ENCODE peak calls at places on chromosome 9, in seven cellular contexts. O is heart left ventricle, W is adrenal gland, U is IMR-90, F is suprapubic skin, R is testis, L is stomach. D is an unnamed sample. For H3K36me3 and H3K9me3, the result is how much of the 10 kb centered on the place peaks cover.

GRCh38 chr9:93008457-93008856 is 50.0 kb upstream of the SUSD3 start:
- DNase-seq in O (no peak), W (no peak), U (no peak), F (no peak), R (no peak), L (no peak), D (no peak)

GRCh38 chr9:16809912-16810610 is 60.4 kb downstream of the BNC2 start:
- DNase-seq in O (no peak), W (no peak), U (no peak), F (no peak), R (no peak), L (no peak), D (no peak)

GRCh38 chr9:88578486-88579362 is 43.7 kb downstream of the NXNL2 start:
- DNase-seq in O (peak), W (peak), U (peak), F (peak), R (peak), L (peak), D (peak)

GRCh38 chr9:91419222-91420191 is 4.1 kb downstream of the NFIL3 start:
- DNase-seq in O (peak), W (peak), U (peak), F (no peak), R (peak), L (peak), D (no peak)

GRCh38 chr9:92295827-92296258 is 2.3 kb upstream of the IARS1 start:
- DNase-seq in O (no peak), W (no peak), U (no peak), F (no peak), R (no peak), L (no peak), D (no peak)

GRCh38 chr9:94692601-94693000 is 33.9 kb upstream of the AOPEP start:
- DNase-seq in O (no peak), W (no peak), U (no peak), F (no peak), R (no peak), L (no peak), D (no peak)

GRCh38 chr9:79257671-79258410 is 313.9 kb upstream of the TLE4 start:
- DNase-seq in O (no peak), W (no peak), U (no peak), F (no peak), R (no peak), L (no peak), D (no peak)

GRCh38 chr9:22157271-22157670 is 148.2 kb upstream of the CDKN2B start:
- DNase-seq in O (no peak), W (no peak), U (peak), F (no peak), R (no peak), L (no peak), D (no peak)

GRCh38 chr9:72384710-72385475 is 19.9 kb upstream of the ZFAND5 start:
- DNase-seq in O (no peak), W (no peak), U (peak), F (no peak), R (no peak), L (no peak), D (no peak)

GRCh38 chr9:96441798-96442445 is 8.0 kb upstream of the HABP4 start:
- DNase-seq in O (no peak), W (no peak), U (peak), F (no peak), R (no peak), L (no peak), D (no peak)

GRCh38 chr9:37551468-37551867 is 24.7 kb downstream of the FBXO10 start:
- DNase-seq in O (no peak), W (peak), U (no peak), F (no peak), R (no peak), L (no peak), D (no peak)

GRCh38 chr9:2502760-2503159 is 118.8 kb upstream of the VLDLR start:
- DNase-seq in O (no peak), W (no peak), U (peak), F (no peak), R (no peak), L (no peak), D (no peak)

GRCh38 chr9:77820293-77820954 is 172.3 kb upstream of the GNA14 start:
- DNase-seq in O (no peak), W (peak), U (peak), F (no peak), R (no peak), L (no peak), D (no peak)

GRCh38 chr9:30522486-30522885 is 1862.0 kb upstream of the ACO1 start:
- DNase-seq in O (no peak), W (no peak), U (no peak), F (no peak), R (no peak), L (no peak), D (no peak)

GRCh38 chr9:76654575-76654974 is 109.7 kb upstream of the PCA3 start:
- DNase-seq in O (no peak), W (no peak), U (peak), F (no peak), R (no peak), L (no peak), D (no peak)

GRCh38 chr9:102550266-102550665 is 444.9 kb upstream of the CYLC2 start:
- DNase-seq in O (no peak), W (no peak), U (no peak), F (no peak), R (no peak), L (no peak), D (no peak)

GRCh38 chr9:13613296-13613695 is 333.8 kb upstream of the MPDZ start:
- DNase-seq in O (no peak), W (no peak), U (no peak), F (no peak), R (no peak), L (no peak), D (no peak)

GRCh38 chr9:21031091-21031817 is at the start of gene HACD4:
- DNase-seq in O (peak), W (peak), U (peak), F (peak), R (peak), L (peak), D (peak)

GRCh38 chr9:112663681-112664080 is 54.2 kb downstream of the INIP start:
- DNase-seq in O (no peak), W (no peak), U (no peak), F (no peak), R (no peak), L (no peak), D (no peak)

GRCh38 chr9:70504814-70505213 is 90.4 kb upstream of the KLF9 start:
- DNase-seq in O (no peak), W (no peak), U (no peak), F (no peak), R (no peak), L (no peak), D (no peak)

GRCh38 chr9:98767915-98768314 is 28.4 kb downstream of the ANKS6 start:
- DNase-seq in O (no peak), W (no peak), U (no peak), F (no peak), R (no peak), L (no peak), D (no peak)
- H3K36me3 ChIP-seq in O (under half), W (under half), U (under half), F (half or more), R (under half), L (half or more), D (half or more)

GRCh38 chr9:133118179-133118520 is 2.9 kb downstream of the RALGDS start:
- DNase-seq in O (no peak), W (no peak), U (no peak), F (no peak), R (no peak), L (no peak), D (peak)

GRCh38 chr9:133119039-133119438 is 2.0 kb downstream of the RALGDS start:
- DNase-seq in O (no peak), W (peak), U (no peak), F (no peak), R (no peak), L (no peak), D (no peak)

GRCh38 chr9:133120343-133121199 is 469 bp downstream of the RALGDS start:
- DNase-seq in O (no peak), W (no peak), U (no peak), F (no peak), R (no peak), L (no peak), D (peak)

GRCh38 chr9:133118568-133118967 is 2.5 kb downstream of the RALGDS start:
- DNase-seq in O (no peak), W (no peak), U (no peak), F (no peak), R (no peak), L (no peak), D (no peak)

GRCh38 chr9:133119461-133120342 is 1.3 kb downstream of the RALGDS start:
- DNase-seq in O (no peak), W (no peak), U (peak), F (no peak), R (no peak), L (no peak), D (no peak)
- TF ChIP-seq POLR2A in O (peak), W (no peak), U (no peak), F (no peak), R (no peak), L (no peak), D (no peak)

GRCh38 chr9:124398191-124398590 is 17.1 kb downstream of the PSMB7 start:
- DNase-seq in O (no peak), W (no peak), U (no peak), F (no peak), R (no peak), L (no peak), D (no peak)
- H3K9me3 ChIP-seq in O (under half), W (under half), U (under half), F (under half), R (under half), L (under half), D (under half)

GRCh38 chr9:33465596-33466564 is 7.8 kb downstream of the NOL6 start:
- DNase-seq in O (no peak), W (no peak), U (no peak), F (no peak), R (no peak), L (no peak), D (peak)
- H3K36me3 ChIP-seq in O (under half), W (half or more), U (half or more), F (half or more), R (under half), L (half or more), D (half or more)

DNA sequence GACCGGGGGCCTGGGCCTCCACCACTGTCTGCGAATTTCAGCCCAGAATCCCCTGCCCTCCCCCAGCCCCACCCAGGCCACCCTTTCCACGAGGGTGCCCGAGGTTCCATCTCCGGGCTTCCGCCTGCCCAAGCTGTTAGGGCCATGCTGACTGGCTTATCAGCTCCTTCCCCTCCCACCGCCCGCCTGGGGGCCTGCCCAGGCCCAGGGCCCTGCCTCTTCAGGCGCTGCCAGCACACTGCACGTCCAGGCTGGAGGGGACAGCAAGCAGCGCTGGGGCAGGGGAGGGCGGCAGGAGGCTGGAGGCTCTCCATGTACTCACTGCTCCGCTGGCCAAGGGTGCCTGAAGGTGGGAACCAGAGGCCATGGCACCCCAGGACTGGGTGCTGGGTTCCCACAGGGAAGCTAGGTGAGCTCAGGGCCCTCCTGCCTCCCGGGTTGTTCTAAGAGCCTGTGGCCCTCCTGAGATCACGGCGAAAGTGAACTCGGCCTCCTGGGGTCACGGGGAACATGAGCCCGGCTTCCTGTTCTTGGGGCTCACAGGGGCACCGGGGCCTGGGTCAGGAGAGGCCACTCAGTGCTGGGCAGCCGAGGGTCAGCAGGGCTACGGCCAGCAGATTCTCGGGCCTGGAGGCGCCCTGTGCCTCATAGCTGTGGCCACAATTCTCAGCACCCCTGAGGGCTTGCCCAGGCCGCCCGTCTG is 57.7 kb upstream of the EGFL7 start:
- DNase-seq in O (no peak), W (no peak), U (no peak), F (no peak), R (peak), L (peak), D (no peak)
- TF ChIP-seq POLR2A in O (no peak), W (no peak), U (no peak), F (no peak), R (no peak), L (no peak), D (no peak)

GRCh38 chr9:40913096-40913719 is 215.3 kb downstream of the FOXD4L6 start:
- DNase-seq in O (no peak), W (no peak), U (no peak), F (no peak), R (no peak), L (no peak), D (no peak)
- H3K9me3 ChIP-seq in O (under half), W (half or more), U (half or more), F (half or more), R (under half), L (half or more), D (half or more)